ENCODE peak calls at places on chromosomes 12 and 14, in six cellular contexts. D is heart left ventricle, A is heart right ventricle, Q is HepG2, P is Peyer's patch, J is uterus. X is an unnamed sample. For H3K36me3, the result is how much of the 10 kb centered on the place peaks cover.

GRCh38 chr12:66077542-66077941 is 53.0 kb downstream of the LLPH start:
- DNase-seq in D (no peak), A (no peak), Q (peak), P (no peak), J (no peak), X (no peak)

GRCh38 chr14:56666716-56667115 is 87.1 kb downstream of the TMEM260 start:
- DNase-seq in D (no peak), A (no peak), Q (no peak), P (no peak), J (no peak), X (no peak)

GRCh38 chr12:39125580-39125979 is 220.2 kb upstream of the CPNE8 start:
- DNase-seq in D (no peak), A (no peak), Q (no peak), P (no peak), J (no peak), X (no peak)

GRCh38 chr12:48873096-48873495 is 7.4 kb upstream of the RND1 start:
- DNase-seq in D (no peak), A (no peak), Q (no peak), P (no peak), J (no peak), X (no peak)

GRCh38 chr12:49330631-49331359 is 6.2 kb downstream of the C1QL4 start:
- DNase-seq in D (no peak), A (no peak), Q (no peak), P (no peak), J (no peak), X (no peak)

GRCh38 chr14:52918486-52918885 is 32.4 kb downstream of the FERMT2 start:
- DNase-seq in D (no peak), A (no peak), Q (no peak), P (no peak), J (no peak), X (no peak)

GRCh38 chr12:48602192-48602989 is 32.5 kb upstream of the LALBA start:
- DNase-seq in D (no peak), A (no peak), Q (peak), P (no peak), J (no peak), X (no peak)

GRCh38 chr12:46677749-46678148 is 148.0 kb downstream of the SLC38A4 start:
- DNase-seq in D (no peak), A (no peak), Q (peak), P (no peak), J (no peak), X (no peak)

GRCh38 chr14:70188292-70188607 is 501 bp downstream of the SLC8A3 start:
- DNase-seq in D (no peak), A (no peak), Q (no peak), P (no peak), J (no peak), X (no peak)
- H3K4me3 ChIP-seq in D (peak), A (peak), Q (peak), P (peak), J (peak), X (peak)

DNA sequence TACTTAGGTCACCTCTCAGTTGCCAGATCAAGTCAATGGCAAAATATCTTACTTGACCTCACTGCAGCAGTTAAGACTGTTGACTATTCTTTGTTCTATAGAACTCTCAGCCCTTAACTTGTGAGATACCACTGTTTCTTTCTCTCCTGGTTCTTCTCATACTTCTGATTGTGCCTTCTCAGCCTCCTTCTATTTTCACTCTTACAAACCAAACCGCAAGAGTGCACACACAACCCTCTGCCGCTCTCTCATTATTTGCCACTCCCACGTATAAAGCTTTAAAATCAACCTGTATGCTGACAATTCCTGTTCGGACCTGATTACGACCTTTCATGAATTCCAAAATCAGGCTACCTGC is 4.5 kb downstream of the E2F7 start:
- DNase-seq in D (no peak), A (no peak), Q (no peak), P (no peak), J (no peak), X (no peak)
- H3K36me3 ChIP-seq in D (under half), A (under half), Q (under half), P (under half), J (under half), X (under half)

GRCh38 chr12:54991161-54991991 is 6.8 kb upstream of the TESPA1 start:
- DNase-seq in D (no peak), A (no peak), Q (no peak), P (no peak), J (no peak), X (no peak)

GRCh38 chr12:54989829-54990228 is 5.3 kb upstream of the TESPA1 start:
- DNase-seq in D (no peak), A (no peak), Q (no peak), P (no peak), J (no peak), X (no peak)

GRCh38 chr12:54993181-54993835 is 8.7 kb upstream of the TESPA1 start:
- DNase-seq in D (peak), A (no peak), Q (peak), P (peak), J (no peak), X (no peak)

GRCh38 chr12:54988402-54989054 is 4.0 kb upstream of the TESPA1 start:
- DNase-seq in D (peak), A (peak), Q (no peak), P (peak), J (peak), X (peak)

DNA sequence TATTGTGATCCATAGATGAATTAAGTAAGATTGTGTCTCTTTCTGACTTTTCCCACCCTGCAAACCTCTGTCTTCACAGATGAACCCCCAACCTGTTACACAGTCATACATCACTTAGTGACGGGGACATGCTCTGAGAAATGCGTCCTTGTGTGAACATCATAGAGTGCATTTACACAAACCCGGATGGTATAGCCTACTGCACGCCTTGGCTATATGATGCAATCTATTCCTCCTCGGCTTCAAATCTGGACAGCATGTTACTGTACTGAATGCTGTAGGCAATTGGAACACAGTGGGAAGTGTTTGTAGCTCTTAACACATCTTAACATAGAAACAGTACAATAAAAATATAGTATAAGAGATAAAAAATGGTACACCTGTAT is 7.4 kb upstream of the TESPA1 start:
- DNase-seq in D (no peak), A (no peak), Q (no peak), P (no peak), J (no peak), X (no peak)
- H3K4me3 ChIP-seq in D (no peak), A (no peak), Q (no peak), P (no peak), J (no peak), X (no peak)

GRCh38 chr12:113575386-113575785 is 103.7 kb upstream of the LHX5 start:
- DNase-seq in D (no peak), A (no peak), Q (no peak), P (no peak), J (no peak), X (no peak)

GRCh38 chr12:113569841-113570240 is 98.2 kb upstream of the LHX5 start:
- DNase-seq in D (no peak), A (no peak), Q (no peak), P (no peak), J (no peak), X (no peak)

GRCh38 chr12:113571713-113572112 is 100.0 kb upstream of the LHX5 start:
- DNase-seq in D (no peak), A (no peak), Q (no peak), P (no peak), J (no peak), X (no peak)

GRCh38 chr12:113577464-113578121 is 105.9 kb upstream of the LHX5 start:
- DNase-seq in D (no peak), A (no peak), Q (no peak), P (no peak), J (no peak), X (no peak)

DNA sequence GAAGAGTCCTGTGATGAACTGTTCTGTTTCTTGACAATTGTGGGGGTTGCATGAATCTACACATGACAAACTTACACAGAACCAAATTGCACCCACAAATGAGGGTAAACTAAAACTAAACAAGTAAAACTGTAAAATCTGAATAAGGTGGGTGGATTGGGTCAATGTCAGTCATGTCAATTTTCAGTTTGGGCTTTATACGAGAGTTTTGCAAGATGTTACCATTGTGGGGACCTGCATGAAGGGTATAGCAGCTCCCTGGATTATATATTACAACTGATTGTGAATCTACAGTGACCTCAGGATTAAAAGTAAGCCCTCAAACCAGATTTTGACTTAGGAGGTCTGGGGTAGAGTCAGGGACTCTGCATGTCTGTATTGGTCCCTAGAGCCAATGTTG is 101.5 kb upstream of the LHX5 start:
- DNase-seq in D (no peak), A (no peak), Q (no peak), P (no peak), J (no peak), X (no peak)
- H3K36me3 ChIP-seq in D (under half), A (under half), Q (under half), P (under half), J (under half), X (under half)

GRCh38 chr12:31118347-31118830 is 44.7 kb downstream of the DDX11 start:
- DNase-seq in D (no peak), A (no peak), Q (no peak), P (peak), J (peak), X (no peak)
- H3K4me3 ChIP-seq in D (no peak), A (no peak), Q (no peak), P (peak), J (peak), X (peak)

GRCh38 chr14:23138173-23138535 is 19.1 kb upstream of the CEBPE start:
- DNase-seq in D (no peak), A (no peak), Q (no peak), P (no peak), J (no peak), X (no peak)

GRCh38 chr14:23140389-23140788 is 21.3 kb upstream of the CEBPE start:
- DNase-seq in D (no peak), A (no peak), Q (no peak), P (no peak), J (no peak), X (no peak)

GRCh38 chr14:23141706-23142467 is 22.8 kb upstream of the CEBPE start:
- DNase-seq in D (peak), A (peak), Q (no peak), P (no peak), J (peak), X (peak)

GRCh38 chr14:23137221-23138172 is 18.4 kb upstream of the CEBPE start:
- DNase-seq in D (no peak), A (no peak), Q (no peak), P (no peak), J (no peak), X (no peak)

DNA sequence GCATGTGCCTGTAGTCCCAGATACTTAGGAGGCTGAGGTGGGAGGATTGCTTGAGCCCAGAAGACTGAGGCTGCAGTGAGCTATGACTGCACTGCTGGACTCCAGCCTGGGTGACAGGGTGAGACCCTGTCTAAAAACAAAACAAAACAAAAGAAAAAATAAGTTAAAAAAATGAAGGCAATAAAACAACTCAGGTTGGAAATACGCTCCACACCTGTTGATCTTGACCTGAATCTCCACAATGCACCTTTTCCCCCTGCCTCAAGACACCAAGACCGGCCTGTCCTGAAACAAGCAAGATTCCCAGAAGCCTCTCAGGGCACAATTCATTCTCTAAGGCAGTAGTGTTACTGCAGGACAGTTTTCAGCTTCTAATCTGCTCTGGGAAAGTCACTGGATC is 20.8 kb upstream of the CEBPE start:
- DNase-seq in D (no peak), A (no peak), Q (no peak), P (no peak), J (no peak), X (no peak)
- H3K36me3 ChIP-seq in D (under half), A (under half), Q (under half), P (under half), J (under half), X (under half)

DNA sequence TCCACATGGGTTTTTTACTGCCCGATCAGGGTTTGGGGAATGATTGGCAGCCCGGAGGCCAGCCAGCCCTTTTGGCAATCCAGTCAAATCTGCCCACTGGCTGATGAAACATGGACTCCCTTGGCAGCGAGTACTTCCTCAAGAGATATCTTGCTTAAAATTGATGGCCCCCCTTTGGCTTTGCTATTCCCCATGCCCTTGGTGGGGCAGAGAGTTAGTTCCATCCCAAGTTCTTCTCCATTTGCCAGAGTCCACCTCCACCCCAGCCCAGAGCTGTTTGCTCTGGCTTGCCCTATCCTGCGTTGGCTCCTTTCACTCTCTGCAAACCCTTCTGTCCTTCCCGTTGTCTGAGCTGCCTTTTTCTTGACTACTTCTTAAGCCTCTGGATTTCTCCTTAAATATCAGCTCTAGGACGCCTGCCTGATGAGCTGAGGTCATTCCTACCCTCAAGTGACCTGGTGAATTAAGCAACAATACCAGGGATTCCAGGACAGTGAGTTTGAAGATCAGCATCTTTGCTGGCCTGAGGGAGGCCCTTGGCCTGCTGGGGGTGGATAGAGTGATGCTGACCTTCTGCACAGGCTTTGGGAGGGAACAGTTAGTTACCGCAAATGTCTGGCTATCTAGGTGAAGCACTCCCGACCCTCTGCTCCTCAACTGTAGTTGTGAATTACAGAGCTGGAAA is 212.0 kb downstream of the CACNA1C start:
- DNase-seq in D (no peak), A (no peak), Q (no peak), P (no peak), J (peak), X (peak)
- H3K4me3 ChIP-seq in D (no peak), A (no peak), Q (no peak), P (no peak), J (no peak), X (no peak)

DNA sequence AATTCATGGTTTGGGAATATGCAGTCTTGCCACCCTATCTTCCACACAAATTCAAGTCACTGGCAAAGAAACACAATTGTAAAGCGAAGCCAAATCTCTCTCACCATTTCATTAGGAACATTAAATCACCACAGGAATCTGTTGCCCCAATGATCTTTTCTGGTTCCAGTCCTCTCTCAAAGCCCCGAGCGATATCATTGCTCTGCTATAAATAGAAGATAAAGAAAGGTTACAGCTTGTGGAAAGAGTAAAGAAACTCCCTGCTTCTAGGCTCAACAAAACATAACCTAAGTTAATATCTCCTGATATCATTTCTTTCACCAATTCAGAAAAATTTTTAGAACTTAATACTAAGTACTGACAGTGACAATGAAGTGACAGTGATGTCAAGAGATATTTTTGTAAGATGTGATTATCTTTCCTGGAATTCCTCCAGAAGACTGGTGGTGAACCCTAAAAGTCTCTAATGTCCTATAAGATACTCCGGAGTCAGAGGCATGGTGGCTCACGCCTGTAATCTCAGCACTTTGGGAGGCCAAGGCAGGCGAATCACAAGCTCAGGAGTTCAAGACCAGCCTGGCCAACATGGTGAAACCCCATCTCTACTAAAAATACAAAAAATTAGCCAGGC is 33.8 kb downstream of the CBX5 start:
- DNase-seq in D (no peak), A (no peak), Q (no peak), P (no peak), J (no peak), X (no peak)
- H3K36me3 ChIP-seq in D (half or more), A (under half), Q (under half), P (under half), J (under half), X (under half)

GRCh38 chr12:45214739-45215418 is 1.0 kb upstream of the ANO6 start:
- DNase-seq in D (no peak), A (no peak), Q (no peak), P (no peak), J (peak), X (no peak)

GRCh38 chr12:45213107-45213506 is 2.8 kb upstream of the ANO6 start:
- DNase-seq in D (no peak), A (no peak), Q (no peak), P (no peak), J (no peak), X (no peak)

GRCh38 chr12:45212064-45212463 is 3.8 kb upstream of the ANO6 start:
- DNase-seq in D (no peak), A (no peak), Q (no peak), P (no peak), J (no peak), X (no peak)

GRCh38 chr12:45215419-45216296 is at the start of gene ANO6:
- DNase-seq in D (peak), A (peak), Q (peak), P (peak), J (peak), X (peak)

GRCh38 chr12:45214071-45214470 is 1.8 kb upstream of the ANO6 start:
- DNase-seq in D (no peak), A (no peak), Q (no peak), P (no peak), J (no peak), X (no peak)
- H3K4me3 ChIP-seq in D (no peak), A (no peak), Q (no peak), P (no peak), J (no peak), X (no peak)

DNA sequence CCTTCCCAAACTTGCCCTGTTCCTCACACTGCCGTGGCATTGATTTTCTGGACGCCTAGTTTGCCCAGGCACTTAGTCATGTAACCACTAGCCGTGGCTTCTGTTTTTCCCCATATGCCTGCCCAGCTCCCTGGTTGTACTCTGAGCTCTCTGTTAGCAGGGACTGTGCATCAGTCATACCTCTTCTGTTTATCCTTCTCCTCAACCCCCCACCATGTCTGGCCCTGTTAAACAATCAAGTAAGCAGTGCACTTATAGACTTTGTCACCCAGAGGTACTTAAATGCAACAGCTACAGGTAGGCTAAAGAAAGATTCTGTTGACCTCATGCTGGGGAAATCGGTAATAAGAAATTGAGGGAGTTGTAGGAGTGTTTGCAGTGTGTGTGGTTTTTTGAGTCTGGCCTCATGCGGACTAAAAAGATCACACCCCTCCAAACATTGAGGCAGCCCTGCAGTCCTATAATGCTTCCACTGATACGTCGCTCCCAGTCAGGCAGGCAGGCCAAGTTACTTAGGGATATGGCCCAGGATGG is 17.0 kb downstream of the UBE3B start:
- DNase-seq in D (no peak), A (no peak), Q (peak), P (no peak), J (no peak), X (no peak)
- H3K36me3 ChIP-seq in D (half or more), A (under half), Q (under half), P (half or more), J (under half), X (half or more)